ENCODE peak calls at places on chromosomes 12 and 14, in six cellular contexts. V is HFF-Myc; R is NCI-H1105 treated with DMSO at 0.1 percent for 48 hours; S is H54; E is T-helper 9 cell; L is stimulated activated CD8-positive, alpha-beta memory T cell treated with anti-CD3 and anti-CD28 coated beads, Interleukin-7, amount 100 ng/mL, for 1 hour. X is an unnamed sample.

GRCh38 chr12:115129727-115130126 is 445.8 kb upstream of the TBX3 start:
- DNase-seq in V (no peak), R (no peak), S (no peak), E (no peak), L (no peak), X (no peak)

GRCh38 chr12:90393654-90394053 is 561.3 kb downstream of the CCER1 start:
- DNase-seq in V (no peak), R (no peak), S (no peak), E (no peak), L (no peak), X (peak; percentile 30)

GRCh38 chr12:64716373-64716772 is 42.8 kb downstream of the GNS start:
- DNase-seq in V (no peak), R (no peak), S (no peak), E (no peak), L (no peak), X (no peak)

GRCh38 chr12:6450869-6451347 is 934 bp upstream of the TAPBPL start:
- DNase-seq in V (no peak), R (no peak), S (no peak), E (no peak), L (no peak), X (no peak)

GRCh38 chr14:69101331-69101826 is 51.5 kb downstream of the DCAF5 start:
- DNase-seq in V (no peak), R (peak; percentile 14), S (no peak), E (no peak), L (no peak), X (no peak)

GRCh38 chr14:28952707-28953106 is 186.1 kb downstream of the FOXG1 start:
- DNase-seq in V (no peak), R (no peak), S (no peak), E (no peak), L (no peak), X (no peak)

GRCh38 chr12:47021298-47021697 is 58.1 kb upstream of the PCED1B start:
- DNase-seq in V (peak; percentile 91), R (peak; percentile 71), S (peak; percentile 26), E (no peak), L (no peak), X (no peak)

GRCh38 chr12:14072952-14073351 is 91.5 kb upstream of the GRIN2B start:
- DNase-seq in V (no peak), R (no peak), S (no peak), E (no peak), L (no peak), X (no peak)

GRCh38 chr12:80472912-80473500 is 29.0 kb downstream of the PTPRQ start:
- DNase-seq in V (peak; percentile 50), R (peak; percentile 70), S (no peak), E (no peak), L (no peak), X (no peak)

GRCh38 chr12:38934696-38935095 is 29.3 kb upstream of the CPNE8 start:
- DNase-seq in V (no peak), R (no peak), S (no peak), E (no peak), L (no peak), X (no peak)

GRCh38 chr12:19010726-19011125 is 118.8 kb upstream of the PLEKHA5 start:
- DNase-seq in V (no peak), R (no peak), S (no peak), E (no peak), L (no peak), X (no peak)

GRCh38 chr14:82667006-82667405 is 1133.4 kb upstream of the SEL1L start:
- DNase-seq in V (no peak), R (no peak), S (no peak), E (no peak), L (no peak), X (no peak)

GRCh38 chr12:109203480-109203879 is 87.1 kb downstream of the ACACB start:
- DNase-seq in V (no peak), R (no peak), S (no peak), E (no peak), L (no peak), X (no peak)

GRCh38 chr12:32034045-32034444 is 72.6 kb upstream of the BICD1 start:
- DNase-seq in V (no peak), R (no peak), S (no peak), E (no peak), L (no peak), X (no peak)

GRCh38 chr14:31021576-31021949 is 3.9 kb upstream of the AP4S1 start:
- DNase-seq in V (no peak), R (no peak), S (no peak), E (no peak), L (no peak), X (no peak)

GRCh38 chr12:128425883-128426282 is 158.9 kb downstream of the TMEM132C start:
- DNase-seq in V (no peak), R (no peak), S (no peak), E (no peak), L (no peak), X (no peak)

GRCh38 chr12:124259168-124260066 is 35.5 kb upstream of the RFLNA start:
- DNase-seq in V (no peak), R (no peak), S (no peak), E (no peak), L (no peak), X (no peak)

GRCh38 chr14:92441751-92442477 is 71.7 kb upstream of the RIN3 start:
- DNase-seq in V (no peak), R (no peak), S (no peak), E (no peak), L (no peak), X (no peak)

GRCh38 chr12:111271674-111272418 is 97.0 kb downstream of the PHETA1 start:
- DNase-seq in V (no peak), R (peak; percentile 11), S (no peak), E (no peak), L (no peak), X (no peak)

X was measured in upper lobe of left lung.